ENCODE peak calls at places on chromosome 17, in six cellular contexts. O is A549, A is BE2C, P is stomach, B is IMR-90, M is tibial nerve. W is an unnamed sample.

GRCh38 chr17:27904534-27904933 is 11.4 kb upstream of the LYRM9 start:
- DNase-seq in B (no peak), P (no peak), M (no peak), O (no peak), A (no peak), W (no peak)

GRCh38 chr17:19714542-19715411 is 1.6 kb downstream of the SLC47A2 start:
- DNase-seq in P (no peak), M (no peak), B (no peak), A (no peak), O (no peak), W (no peak)

GRCh38 chr17:82752371-82753200 is 721 bp downstream of the TBCD start:
- DNase-seq in P (no peak), B (no peak), M (no peak), O (no peak), A (peak; percentile 34), W (no peak)

GRCh38 chr17:28488884-28489276 is 15.4 kb downstream of the SLC13A2 start:
- DNase-seq in P (no peak), B (no peak), A (no peak), O (no peak), M (no peak), W (no peak)

GRCh38 chr17:67421869-67422273 is 44.8 kb downstream of the PITPNC1 start:
- DNase-seq in P (no peak), A (no peak), O (peak; percentile 95), B (peak; percentile 98), M (no peak), W (no peak)

GRCh38 chr17:43020789-43021738 is 1.1 kb downstream of the VAT1 start:
- DNase-seq in A (peak; percentile 60), M (peak; percentile 84), O (peak; percentile 70), P (peak; percentile 34), B (peak; percentile 50), W (no peak)

GRCh38 chr17:55325405-55325804 is 60.6 kb downstream of the HLF start:
- DNase-seq in P (no peak), A (no peak), B (no peak), O (no peak), M (no peak), W (no peak)

GRCh38 chr17:39835038-39835786 is 28.9 kb downstream of the IKZF3 start:
- DNase-seq in P (no peak), A (no peak), M (no peak), O (no peak), B (no peak), W (no peak)

GRCh38 chr17:3385869-3386816 is at the start of gene OR3A2:
- DNase-seq in P (no peak), M (no peak), O (no peak), B (no peak), A (no peak), W (no peak)

GRCh38 chr17:70629902-70630301 is 460.6 kb downstream of the KCNJ2 start:
- DNase-seq in P (no peak), M (no peak), A (peak; percentile 18), O (peak; percentile 27), B (peak; percentile 13), W (no peak)

GRCh38 chr17:43315369-43315768 is 81.6 kb upstream of the RNU2-1 start:
- DNase-seq in O (no peak), P (no peak), B (no peak), A (no peak), M (no peak), W (no peak)

GRCh38 chr17:1644493-1645206 is 882 bp downstream of the SCARF1 start:
- DNase-seq in O (no peak), P (no peak), A (no peak), B (peak; percentile 73), M (no peak), W (no peak)

GRCh38 chr17:9356488-9356911 is 219.1 kb downstream of the STX8 start:
- DNase-seq in O (no peak), A (no peak), M (peak; percentile 18), P (no peak), B (no peak), W (no peak)

GRCh38 chr17:42337442-42337841 is 49.1 kb downstream of the STAT5A start:
- DNase-seq in A (no peak), B (peak; percentile 81), O (no peak), M (no peak), P (no peak), W (peak; percentile 63)

GRCh38 chr17:73757324-73757942 is 113.2 kb upstream of the SDK2 start:
- DNase-seq in B (no peak), M (no peak), O (no peak), P (no peak), A (no peak), W (no peak)

GRCh38 chr17:64739316-64740058 is 77.4 kb upstream of the SMURF2 start:
- DNase-seq in O (no peak), A (no peak), P (no peak), M (no peak), B (peak; percentile 84), W (no peak)

GRCh38 chr17:71914812-71915211 is 206.0 kb upstream of the SOX9 start:
- DNase-seq in O (no peak), P (no peak), A (no peak), B (no peak), M (no peak), W (no peak)

GRCh38 chr17:82053130-82053529 is 1.4 kb downstream of the GPS1 start:
- DNase-seq in B (no peak), M (no peak), O (no peak), P (no peak), A (no peak), W (no peak)

GRCh38 chr17:72569193-72569946 is 448.6 kb downstream of the SOX9 start:
- DNase-seq in O (no peak), B (no peak), M (no peak), P (peak; percentile 65), A (no peak), W (no peak)

GRCh38 chr17:76178124-76178523 is 37.1 kb upstream of the FOXJ1 start:
- DNase-seq in A (no peak), B (no peak), P (no peak), M (no peak), O (no peak), W (no peak)

GRCh38 chr17:76184266-76184665 is 43.2 kb upstream of the FOXJ1 start:
- DNase-seq in P (no peak), A (no peak), B (no peak), M (no peak), O (no peak), W (no peak)

GRCh38 chr17:76182016-76182764 is 41.1 kb upstream of the FOXJ1 start:
- DNase-seq in A (peak; percentile 89), O (peak; percentile 96), B (peak; percentile 89), P (peak; percentile 91), M (peak; percentile 99), W (peak; percentile 90)

GRCh38 chr17:76176701-76177574 is 35.9 kb upstream of the FOXJ1 start:
- DNase-seq in O (no peak), A (no peak), B (no peak), P (no peak), M (no peak), W (no peak)

DNA sequence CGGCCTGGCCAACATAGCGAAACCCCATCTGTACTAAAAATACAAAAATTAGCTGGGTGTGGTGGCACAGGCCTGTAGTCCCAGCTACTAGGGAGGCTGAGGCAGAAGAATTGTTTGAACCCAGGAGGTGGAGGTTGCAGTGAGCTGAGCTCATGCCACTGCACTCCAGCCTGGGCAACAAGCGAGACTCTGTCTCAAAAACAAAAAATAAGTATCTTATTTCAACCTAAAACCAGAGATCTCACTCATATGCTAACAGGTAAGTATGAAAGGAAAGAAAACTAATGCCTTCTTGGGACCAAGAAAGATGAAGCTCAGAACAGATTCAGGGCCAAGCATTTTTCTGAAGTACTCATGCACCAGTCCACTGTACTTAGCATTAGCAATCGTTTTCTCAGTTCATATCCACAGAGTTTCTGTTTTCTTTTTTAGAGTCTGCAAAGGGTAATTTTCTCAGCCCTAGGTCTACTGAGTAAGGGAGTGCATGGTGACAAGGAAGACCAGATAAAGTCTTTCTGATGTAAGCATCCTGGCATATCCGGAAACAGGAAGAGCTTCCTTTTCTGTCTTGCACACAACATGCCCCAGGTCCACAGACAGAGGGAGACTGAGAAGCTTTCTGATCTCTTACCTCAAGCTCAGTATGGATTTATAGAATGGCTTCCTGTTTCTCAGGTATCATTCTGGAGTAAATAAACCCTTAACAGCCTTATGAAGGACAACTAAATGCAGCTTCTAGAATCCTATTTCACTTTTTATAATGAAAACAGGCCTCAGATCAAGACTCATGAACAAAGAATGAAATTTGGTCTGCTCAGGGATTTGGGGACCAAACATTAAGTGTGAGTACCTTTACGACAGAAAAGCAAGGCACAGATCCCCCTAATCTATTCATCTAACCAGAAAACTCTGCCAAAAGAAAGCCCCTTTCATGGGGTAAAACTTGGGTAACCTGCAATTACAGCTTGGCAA is 38.7 kb upstream of the FOXJ1 start:
- DNase-seq in A (no peak), P (no peak), B (peak; percentile 50), M (no peak), O (peak; percentile 40), W (no peak)
- H3K4me1 ChIP-seq in A (peaks cover 3% of the 10 kb centered on the region), P (peaks cover 8% of the 10 kb centered on the region), B (no peaks in the 10 kb centered on the region), M (peaks cover 3% of the 10 kb centered on the region), O (no peaks in the 10 kb centered on the region), W (peaks cover 72% of the 10 kb centered on the region)

GRCh38 chr17:63136381-63137012 is 170.5 kb downstream of the TANC2 start:
- DNase-seq in O (no peak), A (no peak), B (no peak), P (no peak), M (no peak), W (no peak)
- TF ChIP-seq CTCF in O (no peak), A (no peak), B (no peak), P (no peak), M (no peak), W (no peak)

GRCh38 chr17:75346906-75347305 is 57.7 kb upstream of the SLC25A19 start:
- DNase-seq in A (no peak), B (peak; percentile 72), M (no peak), O (no peak), P (no peak), W (no peak)

GRCh38 chr17:75344664-75345063 is 55.4 kb upstream of the SLC25A19 start:
- DNase-seq in M (no peak), O (no peak), P (no peak), B (peak; percentile 36), A (no peak), W (peak; percentile 66)

GRCh38 chr17:75348386-75349012 is 57.0 kb downstream of the GRB2 start:
- DNase-seq in B (no peak), P (no peak), M (no peak), A (no peak), O (no peak), W (no peak)

GRCh38 chr17:75343007-75343406 is 53.8 kb upstream of the SLC25A19 start:
- DNase-seq in B (no peak), P (no peak), M (no peak), O (no peak), A (no peak), W (no peak)

DNA sequence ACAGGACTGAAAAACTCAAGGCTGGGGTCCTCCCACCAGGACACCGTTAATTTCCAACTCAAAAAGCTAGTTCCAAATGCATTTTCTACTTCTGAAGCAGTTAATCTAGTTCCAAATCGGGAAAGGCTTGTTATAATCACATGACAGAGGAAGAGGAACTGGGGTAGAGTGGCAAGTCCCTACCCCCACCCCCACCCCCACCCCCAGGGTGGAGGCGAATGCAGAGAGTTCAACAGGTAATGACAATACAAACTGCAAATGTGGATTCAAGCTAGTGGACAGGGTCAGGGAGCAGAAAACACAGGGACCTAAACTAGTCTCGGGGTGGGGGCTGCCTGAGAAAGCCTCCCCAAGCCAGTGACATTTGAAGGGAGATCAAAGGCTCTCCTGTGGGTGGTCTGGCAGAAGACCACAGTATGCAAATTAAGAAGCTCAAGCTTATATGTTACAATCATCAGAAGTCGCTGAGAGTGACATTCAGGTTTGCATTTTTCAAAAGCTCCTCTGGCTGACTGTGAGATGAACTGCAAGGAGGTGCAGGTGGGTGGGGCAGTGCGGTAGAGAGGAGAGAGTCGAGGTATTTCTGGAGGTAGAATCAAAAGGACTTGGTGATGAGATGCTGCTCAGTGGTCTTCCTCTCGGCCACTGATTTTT is 56.4 kb upstream of the SLC25A19 start:
- DNase-seq in A (no peak), B (no peak), M (no peak), P (no peak), O (no peak), W (peak; percentile 62)
- H3K4me1 ChIP-seq in A (peaks cover 2% of the 10 kb centered on the region), B (peaks cover 7% of the 10 kb centered on the region), M (peaks cover 52% of the 10 kb centered on the region), P (peaks cover 98% of the 10 kb centered on the region), O (peaks cover 12% of the 10 kb centered on the region), W (peaks cover 82% of the 10 kb centered on the region)

GRCh38 chr17:47713980-47714689 is 18.9 kb upstream of the TBX21 start:
- DNase-seq in P (no peak), B (no peak), M (no peak), A (no peak), O (no peak), W (no peak)
- TF ChIP-seq CTCF in P (no peak), B (no peak), M (no peak), A (no peak), O (no peak), W (no peak)